ENCODE peak calls at places on chromosomes 7 and 10, in ten cellular contexts. B, N, M, Q, P, A, E, C, V and R are unnamed samples.

GRCh38 chr7:37353949-37354660 is 94.6 kb downstream of the ELMO1 start:
- DNase-seq in N (no peak), B (no peak), C (no peak), V (no peak), E (no peak), A (no peak), P (no peak), M (no peak), Q (no peak), R (no peak)

GRCh38 chr10:95513941-95514392 is 47.2 kb downstream of the SORBS1 start:
- DNase-seq in E (no peak), V (no peak), B (peak), N (no peak), Q (no peak), A (peak), M (no peak), P (no peak), C (no peak), R (no peak)

GRCh38 chr10:79063661-79064490 is 4.9 kb upstream of the ZMIZ1 start:
- DNase-seq in A (no peak), M (peak), Q (no peak), V (no peak), B (no peak), P (no peak), N (no peak), E (peak), C (no peak), R (no peak)

GRCh38 chr10:8113616-8114015 is 59.1 kb downstream of the GATA3 start:
- DNase-seq in Q (no peak), E (no peak), C (no peak), B (no peak), N (no peak), M (no peak), V (no peak), P (no peak), A (no peak), R (no peak)

GRCh38 chr10:133166828-133167692 is 7.0 kb downstream of the KNDC1 start:
- DNase-seq in A (no peak), C (no peak), M (no peak), E (no peak), Q (no peak), N (peak), V (no peak), B (peak), P (no peak), R (no peak)

GRCh38 chr7:44665531-44666213 is 59.2 kb downstream of the OGDH start:
- DNase-seq in C (no peak), P (no peak), N (no peak), B (peak), V (no peak), M (no peak), A (no peak), E (peak), Q (no peak), R (no peak)

GRCh38 chr7:155533827-155534690 is 12.3 kb downstream of the CNPY1 start:
- DNase-seq in B (peak), P (peak), M (peak), Q (no peak), E (no peak), A (peak), C (no peak), V (peak), N (no peak), R (peak)

GRCh38 chr7:3895341-3895740 is 594.3 kb downstream of the SDK1 start:
- DNase-seq in E (peak), P (no peak), M (no peak), V (no peak), B (no peak), Q (no peak), A (no peak), C (no peak), N (no peak), R (no peak)

GRCh38 chr10:129079705-129080104 is 387.3 kb upstream of the MGMT start:
- DNase-seq in V (no peak), N (no peak), C (peak), Q (no peak), P (peak), M (no peak), B (no peak), A (no peak), E (peak), R (no peak)

GRCh38 chr10:110059965-110060364 is 52.2 kb downstream of the ADD3 start:
- DNase-seq in N (no peak), V (no peak), C (no peak), P (no peak), A (no peak), Q (no peak), E (no peak), B (peak), M (no peak), R (no peak)

GRCh38 chr10:63644398-63645142 is 123.4 kb downstream of the REEP3 start:
- DNase-seq in M (no peak), P (no peak), N (no peak), Q (no peak), B (no peak), A (no peak), E (no peak), C (no peak), V (no peak), R (no peak)

GRCh38 chr10:44520651-44521050 is 135.8 kb upstream of the CXCL12 start:
- DNase-seq in B (no peak), E (no peak), M (no peak), Q (no peak), P (no peak), V (no peak), C (no peak), N (no peak), A (no peak), R (no peak)

GRCh38 chr7:1559626-1560590 is 3.9 kb upstream of the TMEM184A start:
- DNase-seq in E (peak), Q (no peak), N (no peak), P (no peak), A (peak), V (no peak), B (no peak), M (no peak), C (no peak), R (no peak)

DNA sequence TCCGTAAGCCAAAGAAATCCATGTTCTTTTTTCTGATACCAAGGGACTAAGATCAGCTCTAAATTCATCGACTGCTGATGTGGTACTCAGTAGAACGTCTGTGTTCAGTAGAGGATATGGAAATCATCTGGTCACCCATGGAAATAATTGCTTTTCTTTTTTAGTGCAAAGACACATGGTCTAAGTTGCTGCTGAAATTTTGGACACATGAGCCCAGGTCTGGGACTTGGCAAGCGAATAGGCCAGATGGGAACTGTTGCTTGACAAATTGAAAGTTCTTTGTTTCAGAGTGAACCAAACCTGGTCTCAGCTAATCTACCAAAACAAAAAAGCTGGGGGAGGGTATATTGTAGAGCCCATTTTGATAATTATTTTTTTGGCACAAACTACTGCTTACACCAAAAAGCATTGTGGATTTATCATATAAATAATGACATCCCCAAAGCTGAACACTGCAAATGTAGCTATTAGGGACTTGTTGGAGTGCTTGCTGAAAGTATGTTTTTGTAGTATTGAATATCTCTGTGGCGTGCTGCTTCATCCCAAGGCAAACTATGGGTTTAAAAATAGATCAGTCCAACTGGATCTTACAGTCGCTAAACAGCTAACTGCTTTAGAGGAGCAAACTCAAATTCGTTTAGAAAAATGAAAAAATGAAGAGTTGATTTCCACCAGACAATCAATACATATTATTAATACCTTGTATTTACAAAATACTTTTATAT is 144.7 kb downstream of the TRIL start:
- DNase-seq in P (no peak), M (no peak), V (no peak), Q (no peak), C (no peak), A (no peak), B (peak), E (no peak), N (no peak), R (no peak)
- TF ChIP-seq CTCF in P (no peak), M (no peak), V (no peak), Q (no peak), C (no peak), A (no peak), B (no peak), E (no peak), N (no peak), R (no peak)

DNA sequence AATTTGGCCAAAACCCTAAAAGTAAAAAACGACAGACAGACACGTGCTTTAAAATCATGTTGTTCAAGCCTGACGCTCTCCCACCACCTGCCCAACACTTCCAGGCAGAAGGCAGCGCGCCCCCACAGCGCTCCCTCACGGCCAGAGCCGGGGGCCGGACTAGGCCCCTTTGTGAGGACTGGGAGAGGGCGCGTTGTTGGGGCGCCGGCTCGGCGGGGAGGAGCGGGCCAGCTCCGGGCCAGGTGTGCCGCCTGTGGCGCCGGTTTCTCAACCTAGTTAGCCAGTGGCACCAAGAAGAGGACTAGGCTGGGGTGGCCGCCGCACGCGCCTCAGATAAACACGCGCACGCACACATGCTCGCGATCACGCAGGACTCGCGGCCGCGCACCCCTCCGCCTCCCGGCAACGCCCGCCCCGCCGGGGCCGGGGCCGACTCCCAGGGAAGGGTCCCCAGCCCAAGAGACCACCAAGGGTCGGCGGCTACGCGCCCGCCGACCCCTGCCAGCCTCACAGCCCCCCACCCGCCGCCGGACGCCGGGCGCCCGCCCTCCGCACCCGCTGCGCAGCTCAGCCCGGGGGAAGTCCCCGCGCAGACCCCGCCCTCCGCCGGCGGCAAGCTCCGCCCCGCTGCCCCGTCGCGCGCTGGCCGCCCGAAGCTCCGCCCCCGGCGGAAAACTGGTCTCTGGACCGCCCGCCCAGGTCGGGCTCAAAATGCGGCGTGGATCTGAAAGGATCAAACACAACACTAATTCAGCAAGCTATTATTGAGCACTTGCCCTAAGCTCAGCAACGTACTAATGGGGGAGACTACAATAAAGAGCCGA is at the start of gene IMMP2L:
- DNase-seq in E (peak), P (peak), N (peak), C (peak), M (peak), A (peak), V (peak), Q (no peak), B (peak), R (peak)
- TF ChIP-seq CTCF in E (no peak), P (peak), N (peak), C (no peak), M (peak), A (peak), V (peak), Q (no peak), B (peak), R (peak)

GRCh38 chr7:110590415-110590814 is 500.5 kb upstream of the LRRN3 start:
- DNase-seq in E (no peak), A (no peak), B (no peak), P (peak), C (peak), M (no peak), V (no peak), N (no peak), Q (no peak), R (no peak)
- TF ChIP-seq CTCF in E (no peak), A (no peak), B (no peak), P (peak), C (no peak), M (no peak), V (peak), N (no peak), Q (no peak), R (no peak)

DNA sequence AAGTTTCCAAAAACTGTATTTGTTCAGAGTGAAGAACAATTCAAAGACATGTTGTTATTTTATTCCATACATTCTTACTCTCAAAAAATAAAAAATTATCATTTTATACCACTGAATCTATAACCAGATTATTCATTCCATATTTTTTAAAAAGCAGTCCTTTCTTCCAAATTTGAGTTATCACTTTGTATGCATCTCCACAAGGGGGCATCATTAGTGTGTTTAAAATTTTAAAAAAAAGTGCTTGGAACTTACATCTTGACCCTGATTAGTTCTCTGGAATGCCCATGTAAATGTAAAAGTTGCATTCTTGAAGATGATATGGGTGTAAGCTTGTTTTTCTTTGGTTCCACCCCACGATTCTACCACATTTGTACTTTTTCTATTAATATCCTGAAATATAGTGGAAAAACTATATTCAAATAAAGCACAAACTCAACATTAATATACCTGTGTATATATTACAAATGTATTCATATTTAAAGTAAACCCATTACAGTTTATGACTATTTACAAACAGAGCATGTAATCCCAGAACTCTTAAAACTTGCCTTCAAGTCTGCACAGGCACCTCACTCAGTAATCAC is 144.9 kb downstream of the ELAPOR2 start:
- DNase-seq in V (no peak), C (no peak), A (peak), E (no peak), N (no peak), Q (no peak), P (peak), M (no peak), B (peak), R (no peak)
- TF ChIP-seq CTCF in V (peak), C (no peak), A (peak), E (no peak), N (peak), Q (no peak), P (peak), M (peak), B (peak), R (peak)

GRCh38 chr7:144069953-144070352 is 342 bp downstream of the OR2A25 start:
- DNase-seq in M (no peak), E (no peak), N (no peak), B (no peak), V (no peak), P (no peak), A (no peak), C (no peak), Q (no peak), R (no peak)

GRCh38 chr7:144069511-144069910 is at the start of gene OR2A25:
- DNase-seq in M (no peak), C (no peak), Q (no peak), A (no peak), P (no peak), V (no peak), N (no peak), E (no peak), B (no peak), R (no peak)

DNA sequence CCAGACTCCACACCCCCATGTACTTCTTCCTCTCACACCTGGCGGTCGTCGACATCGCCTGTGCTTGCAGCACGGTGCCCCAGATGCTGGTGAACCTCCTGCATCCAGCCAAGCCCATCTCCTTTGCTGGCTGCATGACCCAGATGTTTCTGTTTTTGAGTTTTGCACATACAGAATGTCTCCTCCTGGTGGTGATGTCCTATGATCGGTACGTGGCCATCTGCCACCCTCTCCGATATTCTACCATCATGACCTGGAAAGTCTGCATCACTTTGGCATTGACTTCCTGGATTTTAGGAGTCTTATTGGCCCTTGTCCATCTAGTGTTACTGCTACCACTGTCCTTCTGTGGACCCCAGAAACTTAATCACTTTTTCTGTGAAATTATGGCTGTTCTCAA is 4.8 kb downstream of the OR2A25 start:
- DNase-seq in Q (no peak), N (no peak), E (no peak), V (no peak), C (no peak), A (no peak), B (no peak), P (no peak), M (no peak), R (no peak)
- TF ChIP-seq CTCF in Q (no peak), N (no peak), E (no peak), V (no peak), C (no peak), A (no peak), B (no peak), P (peak), M (no peak), R (peak)

GRCh38 chr10:9987197-9987596 is 1030.5 kb upstream of the CELF2 start:
- DNase-seq in N (no peak), E (no peak), V (no peak), C (no peak), Q (no peak), A (no peak), M (no peak), P (no peak), B (no peak), R (no peak)

GRCh38 chr10:9986786-9987185 is 1030.9 kb upstream of the CELF2 start:
- DNase-seq in V (no peak), Q (no peak), C (no peak), N (no peak), M (no peak), A (no peak), E (no peak), B (no peak), P (no peak), R (no peak)

GRCh38 chr10:9992656-9993055 is 1025.0 kb upstream of the CELF2 start:
- DNase-seq in B (peak), P (peak), A (no peak), N (no peak), E (no peak), Q (no peak), C (no peak), V (no peak), M (no peak), R (no peak)
- TF ChIP-seq CTCF in B (no peak), P (peak), A (no peak), N (no peak), E (no peak), Q (no peak), C (no peak), V (no peak), M (no peak), R (no peak)

GRCh38 chr10:73908853-73909611 is 1.9 kb upstream of the PLAU start:
- DNase-seq in E (no peak), M (no peak), A (peak), V (peak), B (peak), Q (no peak), P (no peak), N (no peak), C (peak), R (no peak)

GRCh38 chr10:73911553-73912004 is 647 bp downstream of the PLAU start:
- DNase-seq in B (no peak), P (no peak), Q (no peak), N (no peak), A (no peak), C (no peak), V (no peak), E (peak), M (no peak), R (no peak)

GRCh38 chr10:73909716-73910115 is 1.2 kb upstream of the PLAU start:
- DNase-seq in N (no peak), M (no peak), B (no peak), C (no peak), A (no peak), Q (no peak), E (no peak), V (no peak), P (no peak), R (no peak)

GRCh38 chr10:73910764-73911552 is at the start of gene PLAU:
- DNase-seq in E (peak), C (peak), N (peak), P (peak), V (peak), Q (no peak), M (peak), A (no peak), B (peak), R (peak)

GRCh38 chr10:73910401-73910763 is 550 bp upstream of the PLAU start:
- DNase-seq in N (no peak), C (no peak), A (no peak), E (no peak), B (no peak), Q (no peak), M (no peak), V (no peak), P (peak), R (no peak)
- TF ChIP-seq CTCF in N (no peak), C (no peak), A (no peak), E (no peak), B (peak), Q (no peak), M (no peak), V (peak), P (peak), R (no peak)

GRCh38 chr7:110592557-110592956 is 498.4 kb upstream of the LRRN3 start:
- DNase-seq in V (no peak), M (no peak), Q (no peak), E (no peak), A (no peak), N (no peak), B (no peak), C (no peak), P (no peak), R (no peak)

GRCh38 chr7:110600983-110601382 is 489.9 kb upstream of the LRRN3 start:
- DNase-seq in B (no peak), M (no peak), P (no peak), A (no peak), V (no peak), E (no peak), N (no peak), C (no peak), Q (no peak), R (no peak)

GRCh38 chr7:110591341-110591740 is 499.6 kb upstream of the LRRN3 start:
- DNase-seq in Q (no peak), B (no peak), M (no peak), N (no peak), E (no peak), A (no peak), C (no peak), P (no peak), V (no peak), R (no peak)

GRCh38 chr7:110595694-110596093 is 495.2 kb upstream of the LRRN3 start:
- DNase-seq in E (no peak), P (peak), A (no peak), C (no peak), V (no peak), Q (no peak), N (no peak), M (no peak), B (no peak), R (no peak)
- TF ChIP-seq CTCF in E (no peak), P (peak), A (no peak), C (no peak), V (no peak), Q (no peak), N (no peak), M (no peak), B (no peak), R (no peak)

GRCh38 chr7:41603985-41604384 is 98.9 kb downstream of the INHBA start:
- DNase-seq in E (no peak), P (no peak), B (no peak), M (no peak), N (no peak), V (no peak), Q (no peak), A (no peak), C (no peak), R (no peak)

DNA sequence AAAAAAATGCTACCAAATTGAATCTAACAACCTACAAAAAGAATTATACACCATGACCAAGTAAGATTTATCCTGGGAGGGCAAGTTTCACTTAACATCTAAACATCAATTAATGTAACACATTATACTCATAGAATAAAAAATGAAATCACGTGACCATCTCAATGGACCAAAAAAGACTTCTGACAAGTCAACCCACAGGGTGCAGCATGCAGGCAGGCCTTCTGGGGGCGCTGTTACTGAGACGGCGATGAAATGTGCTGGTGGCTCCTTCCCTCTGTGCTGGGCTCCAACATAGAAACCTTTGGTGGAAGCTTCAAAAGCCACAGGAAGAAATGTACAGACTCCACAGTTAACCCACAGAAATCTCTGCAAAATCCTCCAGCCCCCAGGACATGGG is 103.1 kb downstream of the INHBA start:
- DNase-seq in C (no peak), M (no peak), Q (no peak), P (peak), A (no peak), N (no peak), V (no peak), E (no peak), B (no peak), R (no peak)
- TF ChIP-seq CTCF in C (no peak), M (no peak), Q (no peak), P (peak), A (no peak), N (peak), V (peak), E (no peak), B (no peak), R (peak)